ENCODE peak calls at places on chromosomes 13 and 19, in four cellular contexts. I is H54, M is osteoblast, K is MCF 10A. P is an unnamed sample.

GRCh38 chr13:30708541-30708940 is 26.8 kb upstream of the ALOX5AP start:
- DNase-seq in K (no peak), M (peak; percentile 46), I (no peak), P (no peak)

GRCh38 chr19:12778020-12778904 is 2.9 kb upstream of the HOOK2 start:
- DNase-seq in I (no peak), K (peak; percentile 80), M (peak; percentile 98), P (peak; percentile 58)

GRCh38 chr19:42089191-42089750 is 13.3 kb downstream of the ZNF574 start:
- DNase-seq in K (no peak), M (no peak), I (no peak), P (no peak)

GRCh38 chr19:4115818-4116385 is 8.0 kb downstream of the MAP2K2 start:
- DNase-seq in I (no peak), M (peak; percentile 49), K (no peak), P (no peak)

GRCh38 chr13:44098559-44098958 is 218.9 kb downstream of the LACC1 start:
- DNase-seq in I (no peak), M (no peak), K (no peak), P (no peak)

GRCh38 chr19:4910594-4911273 is 1.4 kb downstream of the UHRF1 start:
- DNase-seq in I (peak; percentile 68), K (peak; percentile 66), M (peak; percentile 91), P (peak; percentile 47)

GRCh38 chr19:56014765-56015164 is 28.2 kb downstream of the NLRP5 start:
- DNase-seq in I (no peak), K (no peak), M (no peak), P (no peak)

GRCh38 chr19:926595-927043 is 784 bp downstream of the ARID3A start:
- DNase-seq in M (peak; percentile 98), I (no peak), K (peak; percentile 71), P (peak; percentile 39)

GRCh38 chr19:40331052-40331451 is 17.1 kb downstream of the C19orf47 start:
- DNase-seq in K (peak; percentile 76), M (no peak), I (no peak), P (peak; percentile 38)

GRCh38 chr13:44230071-44230470 is 143.6 kb upstream of the SERP2 start:
- DNase-seq in I (no peak), M (no peak), K (no peak), P (no peak)

GRCh38 chr19:40433391-40434216 is 7.8 kb upstream of the SERTAD1 start:
- DNase-seq in K (peak; percentile 93), I (peak; percentile 90), M (peak; percentile 98), P (peak; percentile 80)

GRCh38 chr19:38394488-38394887 is 6.0 kb downstream of the SPRED3 start:
- DNase-seq in I (no peak), M (peak; percentile 51), K (no peak), P (no peak)

P was measured in RWPE1.